ENCODE peak calls at places on chromosome 12, in four cellular contexts. A is glutamatergic neuron, F is AG04450, G is NCI-H187. V is an unnamed sample.

GRCh38 chr12:25771062-25771461 is 187.4 kb upstream of the RASSF8 start:
- DNase-seq in F (no peak), G (no peak), A (no peak), V (no peak)

GRCh38 chr12:104055686-104056388 is 5.8 kb upstream of the GLT8D2 start:
- DNase-seq in A (no peak), F (no peak), G (peak), V (no peak)

GRCh38 chr12:76871751-76872150 is 7.1 kb downstream of the CSRP2 start:
- DNase-seq in A (no peak), F (no peak), G (no peak), V (no peak)

GRCh38 chr12:111454716-111455447 is 49.2 kb downstream of the SH2B3 start:
- DNase-seq in A (no peak), G (no peak), F (no peak), V (no peak)

GRCh38 chr12:124387510-124387855 is 92.6 kb downstream of the RFLNA start:
- DNase-seq in G (no peak), F (no peak), A (no peak), V (no peak)

GRCh38 chr12:3207858-3208257 is 130.7 kb downstream of the TSPAN9 start:
- DNase-seq in F (no peak), A (no peak), G (no peak), V (no peak)

GRCh38 chr12:49208146-49208545 is 19.3 kb upstream of the TUBA1A start:
- DNase-seq in F (no peak), A (no peak), G (no peak), V (no peak)

GRCh38 chr12:32589165-32589891 is 89.8 kb upstream of the DNM1L start:
- DNase-seq in F (no peak), G (no peak), A (no peak), V (no peak)

GRCh38 chr12:56530390-56531055 is 8.9 kb downstream of the RBMS2 start:
- DNase-seq in F (no peak), A (no peak), G (no peak), V (no peak)

GRCh38 chr12:109452489-109452888 is 24.6 kb downstream of the KCTD10 start:
- DNase-seq in F (no peak), A (no peak), G (no peak), V (no peak)

GRCh38 chr12:42859612-42860011 is 270.1 kb upstream of the PRICKLE1 start:
- DNase-seq in F (no peak), A (no peak), G (no peak), V (no peak)

GRCh38 chr12:111789779-111790178 is 23.0 kb downstream of the ALDH2 start:
- DNase-seq in G (no peak), F (no peak), A (no peak), V (no peak)

GRCh38 chr12:110281549-110282342 is 699 bp downstream of the ATP2A2 start:
- DNase-seq in G (no peak), F (no peak), A (peak), V (peak)

GRCh38 chr12:107064687-107065086 is 28.7 kb downstream of the CRY1 start:
- DNase-seq in A (no peak), G (no peak), F (no peak), V (no peak)

GRCh38 chr12:66111605-66112004 is 18.9 kb downstream of the LLPH start:
- DNase-seq in A (no peak), F (no peak), G (no peak), V (no peak)

GRCh38 chr12:89351489-89352241 is 636 bp downstream of the DUSP6 start:
- DNase-seq in A (peak), G (no peak), F (no peak), V (no peak)

GRCh38 chr12:65663097-65663496 is 161.2 kb upstream of the HMGA2 start:
- DNase-seq in G (no peak), A (no peak), F (no peak), V (no peak)

GRCh38 chr12:62787606-62788005 is 147.3 kb downstream of the PPM1H start:
- DNase-seq in G (no peak), A (no peak), F (no peak), V (no peak)

GRCh38 chr12:49070971-49071370 is 1.2 kb upstream of the RHEBL1 start:
- DNase-seq in G (no peak), F (no peak), A (no peak), V (no peak)

GRCh38 chr12:57242691-57243454 is 8.1 kb downstream of the STAC3 start:
- DNase-seq in A (peak), G (peak), F (no peak), V (peak)

GRCh38 chr12:47863467-47863866 is 41.3 kb downstream of the VDR start:
- DNase-seq in A (no peak), F (no peak), G (peak), V (no peak)

GRCh38 chr12:116626153-116626552 is 67.0 kb downstream of the MAP1LC3B2 start:
- DNase-seq in F (no peak), A (no peak), G (no peak), V (no peak)

GRCh38 chr12:38508246-38508645 is 191.7 kb downstream of the ALG10B start:
- DNase-seq in F (no peak), G (no peak), A (peak), V (no peak)

GRCh38 chr12:49903700-49904423 is at the start of gene FAIM2:
- DNase-seq in A (peak), G (peak), F (peak), V (peak)

GRCh38 chr12:6215120-6215807 is 15.1 kb downstream of the CD9 start:
- DNase-seq in A (no peak), F (no peak), G (no peak), V (no peak)

GRCh38 chr12:57603758-57604453 is 718 bp upstream of the DTX3 start:
- DNase-seq in G (no peak), F (no peak), A (no peak), V (peak)

GRCh38 chr12:10362325-10362724 is 27.5 kb downstream of the KLRK1 start:
- DNase-seq in A (no peak), G (no peak), F (no peak), V (no peak)

GRCh38 chr12:6340745-6341438 is 984 bp downstream of the TNFRSF1A start:
- DNase-seq in G (no peak), F (no peak), A (no peak), V (no peak)

GRCh38 chr12:64187370-64187769 is 34.7 kb downstream of the KICS2 start:
- DNase-seq in A (no peak), G (no peak), F (no peak), V (no peak)

GRCh38 chr12:113439606-113440030 is 17.4 kb downstream of the SDSL start:
- DNase-seq in G (peak), A (peak), F (no peak), V (no peak)

GRCh38 chr12:121573949-121574520 is 6.8 kb downstream of the KDM2B start:
- DNase-seq in A (no peak), G (peak), F (no peak), V (no peak)

GRCh38 chr12:52612431-52613290 is 5.7 kb downstream of the KRT73 start:
- DNase-seq in F (no peak), A (no peak), G (no peak), V (no peak)

GRCh38 chr12:32353540-32353939 is 45.8 kb upstream of the FGD4 start:
- DNase-seq in A (no peak), F (no peak), G (no peak), V (no peak)

V was measured in amygdala.